ENCODE peak calls at places on chromosomes 12 and 14, in five cellular contexts. One of them, this sample, is unnamed. For H3K79me2, the result is how much of the 10 kb centered on the place peaks cover.

GRCh38 chr14:66543996-66544395 is 36.0 kb downstream of the GPHN start:
- DNase-seq in mesendoderm: no peak
- DNase-seq in HepG2: no peak
- DNase-seq in Karpas-422: no peak
- DNase-seq in GM23248: no peak
- DNase-seq in this sample: no peak

GRCh38 chr12:128356547-128356946 is 89.6 kb downstream of the TMEM132C start:
- DNase-seq in mesendoderm: no peak
- DNase-seq in HepG2: no peak
- DNase-seq in Karpas-422: no peak
- DNase-seq in GM23248: no peak
- DNase-seq in this sample: no peak

GRCh38 chr12:108104657-108105056 is 24.4 kb upstream of the WSCD2 start:
- DNase-seq in mesendoderm: no peak
- DNase-seq in HepG2: no peak
- DNase-seq in Karpas-422: no peak
- DNase-seq in GM23248: no peak
- DNase-seq in this sample: no peak

GRCh38 chr14:50395448-50395847 is 1.2 kb downstream of the CDKL1 start:
- DNase-seq in mesendoderm: no peak
- DNase-seq in HepG2: no peak
- DNase-seq in Karpas-422: no peak
- DNase-seq in GM23248: peak
- DNase-seq in this sample: no peak

GRCh38 chr14:68627868-68628604 is 164.8 kb downstream of the ZFP36L1 start:
- DNase-seq in mesendoderm: peak
- DNase-seq in HepG2: no peak
- DNase-seq in Karpas-422: peak
- DNase-seq in GM23248: no peak
- DNase-seq in this sample: peak

GRCh38 chr12:43210437-43211197 is 341.4 kb downstream of the ADAMTS20 start:
- DNase-seq in mesendoderm: no peak
- DNase-seq in HepG2: no peak
- DNase-seq in Karpas-422: peak
- DNase-seq in GM23248: peak
- DNase-seq in this sample: no peak

GRCh38 chr12:52059582-52060497 is 8.6 kb downstream of the NR4A1 start:
- DNase-seq in mesendoderm: no peak
- DNase-seq in HepG2: no peak
- DNase-seq in Karpas-422: no peak
- DNase-seq in GM23248: peak
- DNase-seq in this sample: no peak

GRCh38 chr14:94548999-94549985 is 11.9 kb upstream of the SERPINA4 start:
- DNase-seq in mesendoderm: peak
- DNase-seq in HepG2: peak
- DNase-seq in Karpas-422: peak
- DNase-seq in GM23248: peak
- DNase-seq in this sample: peak

GRCh38 chr12:111429760-111430417 is 24.2 kb downstream of the SH2B3 start:
- DNase-seq in mesendoderm: no peak
- DNase-seq in HepG2: no peak
- DNase-seq in Karpas-422: no peak
- DNase-seq in GM23248: no peak
- DNase-seq in this sample: no peak

GRCh38 chr12:106084759-106085158 is 54.0 kb downstream of the NUAK1 start:
- DNase-seq in mesendoderm: no peak
- DNase-seq in HepG2: no peak
- DNase-seq in Karpas-422: no peak
- DNase-seq in GM23248: no peak
- DNase-seq in this sample: no peak
- H3K4me2 ChIP-seq in mesendoderm: no peak
- H3K4me2 ChIP-seq in HepG2: no peak
- H3K4me2 ChIP-seq in Karpas-422: no peak
- H3K4me2 ChIP-seq in GM23248: peak
- H3K4me2 ChIP-seq in this sample: peak

GRCh38 chr12:96226401-96226800 is 32.2 kb downstream of the ELK3 start:
- DNase-seq in mesendoderm: no peak
- DNase-seq in HepG2: no peak
- DNase-seq in Karpas-422: no peak
- DNase-seq in GM23248: no peak
- DNase-seq in this sample: no peak
- H3K79me2 ChIP-seq in mesendoderm: under half
- H3K79me2 ChIP-seq in HepG2: under half
- H3K79me2 ChIP-seq in Karpas-422: under half
- H3K79me2 ChIP-seq in GM23248: half or more
- H3K79me2 ChIP-seq in this sample: under half

GRCh38 chr12:14567311-14568195 is at the start of gene PLBD1:
- DNase-seq in mesendoderm: peak
- DNase-seq in HepG2: no peak
- DNase-seq in Karpas-422: no peak
- DNase-seq in GM23248: peak
- DNase-seq in this sample: peak
- H3K4me2 ChIP-seq in mesendoderm: peak
- H3K4me2 ChIP-seq in HepG2: no peak
- H3K4me2 ChIP-seq in Karpas-422: no peak
- H3K4me2 ChIP-seq in GM23248: peak
- H3K4me2 ChIP-seq in this sample: peak

GRCh38 chr12:124497039-124497438 is 70.4 kb downstream of the NCOR2 start:
- DNase-seq in mesendoderm: no peak
- DNase-seq in HepG2: no peak
- DNase-seq in Karpas-422: no peak
- DNase-seq in GM23248: peak
- DNase-seq in this sample: no peak
- H3K79me2 ChIP-seq in mesendoderm: half or more
- H3K79me2 ChIP-seq in HepG2: under half
- H3K79me2 ChIP-seq in Karpas-422: half or more
- H3K79me2 ChIP-seq in GM23248: half or more
- H3K79me2 ChIP-seq in this sample: half or more

GRCh38 chr14:72451081-72451972 is 442.6 kb downstream of the DPF3 start:
- DNase-seq in mesendoderm: peak
- DNase-seq in HepG2: no peak
- DNase-seq in Karpas-422: no peak
- DNase-seq in GM23248: no peak
- DNase-seq in this sample: peak
- H3K4me2 ChIP-seq in mesendoderm: no peak
- H3K4me2 ChIP-seq in HepG2: no peak
- H3K4me2 ChIP-seq in Karpas-422: no peak
- H3K4me2 ChIP-seq in GM23248: no peak
- H3K4me2 ChIP-seq in this sample: no peak

This sample was measured in neural progenitor cell.